ENCODE peak calls at places on chromosomes 2 and 18, in six cellular contexts. U, H, W, P, Q and R are unnamed samples.

GRCh38 chr2:216765810-216766259 is 70.5 kb upstream of the IGFBP5 start:
- DNase-seq in P (no peak), H (no peak), U (no peak), W (peak), Q (peak), R (no peak)

GRCh38 chr2:71190959-71191943 is 35.7 kb downstream of the PAIP2B start:
- DNase-seq in P (no peak), U (peak), H (peak), W (no peak), Q (peak), R (no peak)

GRCh38 chr2:132550945-132551344 is 119.1 kb downstream of the LYPD1 start:
- DNase-seq in W (no peak), Q (no peak), U (no peak), P (no peak), H (no peak), R (no peak)

GRCh38 chr2:98027955-98028593 is 32.3 kb upstream of the TMEM131 start:
- DNase-seq in P (no peak), U (peak), Q (no peak), W (no peak), H (peak), R (no peak)

GRCh38 chr2:179263015-179263414 is 1.6 kb downstream of the SESTD1 start:
- DNase-seq in U (peak), P (no peak), W (no peak), Q (no peak), H (peak), R (no peak)

GRCh38 chr2:20551231-20551944 is 99.5 kb downstream of the HS1BP3 start:
- DNase-seq in P (no peak), H (peak), W (no peak), Q (no peak), U (no peak), R (no peak)

GRCh38 chr2:29463181-29463900 is 348.1 kb downstream of the CLIP4 start:
- DNase-seq in H (peak), Q (peak), U (peak), W (no peak), P (no peak), R (no peak)

GRCh38 chr2:120751553-120751952 is 15.9 kb downstream of the GLI2 start:
- DNase-seq in H (no peak), W (no peak), U (peak), Q (no peak), P (no peak), R (no peak)

GRCh38 chr18:78860117-78860516 is 119.5 kb upstream of the SALL3 start:
- DNase-seq in H (no peak), W (no peak), U (no peak), Q (no peak), P (no peak), R (no peak)

GRCh38 chr2:62340981-62341624 is 145.2 kb downstream of the B3GNT2 start:
- DNase-seq in Q (peak), P (no peak), U (no peak), H (peak), W (peak), R (no peak)

GRCh38 chr2:189254268-189254883 is 74.8 kb upstream of the COL5A2 start:
- DNase-seq in P (no peak), H (peak), Q (peak), U (peak), W (peak), R (no peak)

GRCh38 chr2:38113036-38113435 is 37.1 kb upstream of the CYP1B1 start:
- DNase-seq in H (no peak), W (no peak), P (no peak), U (no peak), Q (no peak), R (no peak)

GRCh38 chr18:5195656-5196055 is 1.4 kb downstream of the AKAIN1 start:
- DNase-seq in P (no peak), Q (no peak), U (no peak), H (no peak), W (no peak), R (no peak)

GRCh38 chr2:136638193-136638592 is 127.2 kb upstream of the THSD7B start:
- DNase-seq in W (no peak), Q (no peak), H (no peak), P (no peak), U (peak), R (no peak)

GRCh38 chr2:99697811-99698568 is 208.2 kb upstream of the REV1 start:
- DNase-seq in U (peak), H (peak), W (no peak), Q (no peak), P (no peak), R (no peak)

GRCh38 chr2:159151198-159152118 is 135.0 kb downstream of the WDSUB1 start:
- DNase-seq in Q (no peak), U (no peak), W (no peak), P (no peak), H (no peak), R (no peak)

GRCh38 chr2:127045792-127046501 is 61.0 kb downstream of the BIN1 start:
- DNase-seq in U (no peak), Q (no peak), P (no peak), W (no peak), H (no peak), R (peak)

GRCh38 chr2:160411167-160411566 is 82.4 kb downstream of the RBMS1 start:
- DNase-seq in P (no peak), Q (no peak), U (peak), W (no peak), H (peak), R (no peak)

GRCh38 chr2:138922973-138923563 is 142.9 kb upstream of the NXPH2 start:
- DNase-seq in P (no peak), U (peak), H (peak), W (no peak), Q (peak), R (no peak)

GRCh38 chr2:134243244-134243643 is 10.6 kb upstream of the MGAT5 start:
- DNase-seq in U (no peak), W (no peak), Q (no peak), P (no peak), H (no peak), R (no peak)

GRCh38 chr18:8367217-8367988 is 241.8 kb upstream of the RAB12 start:
- DNase-seq in W (peak), Q (peak), H (peak), P (peak), U (no peak), R (no peak)

GRCh38 chr2:98569197-98569793 is 39.0 kb downstream of the COA5 start:
- DNase-seq in U (no peak), H (peak), P (peak), Q (peak), W (peak), R (peak)

GRCh38 chr18:74239567-74239966 is 52.2 kb downstream of the CYB5A start:
- DNase-seq in Q (no peak), W (no peak), H (no peak), P (no peak), U (no peak), R (no peak)

GRCh38 chr2:61816480-61817355 is 37.1 kb downstream of the FAM161A start:
- DNase-seq in P (no peak), U (no peak), Q (peak), H (peak), W (no peak), R (no peak)

GRCh38 chr2:218569661-218570500 is 1.2 kb downstream of the CNOT9 start:
- DNase-seq in U (peak), W (no peak), H (peak), P (no peak), Q (peak), R (no peak)

GRCh38 chr2:120990451-120990871 is 254.8 kb downstream of the GLI2 start:
- DNase-seq in P (no peak), W (no peak), Q (no peak), U (no peak), H (no peak), R (no peak)

GRCh38 chr2:52220393-52220792 is 1188.5 kb upstream of the NRXN1 start:
- DNase-seq in W (no peak), Q (peak), H (no peak), P (no peak), U (no peak), R (no peak)

GRCh38 chr2:109701362-109701761 is 87.2 kb downstream of the SOWAHC start:
- DNase-seq in P (no peak), U (no peak), Q (no peak), H (no peak), W (no peak), R (no peak)

GRCh38 chr2:74373189-74373588 is 6.9 kb downstream of the DCTN1 start:
- DNase-seq in U (no peak), H (peak), P (no peak), W (peak), Q (peak), R (no peak)

GRCh38 chr2:175844169-175844568 is 157.9 kb downstream of the LNPK start:
- DNase-seq in W (no peak), P (no peak), U (peak), Q (no peak), H (peak), R (no peak)

GRCh38 chr2:16036951-16037350 is 96.6 kb downstream of the MYCN start:
- DNase-seq in W (no peak), Q (no peak), H (no peak), P (no peak), U (no peak), R (no peak)

GRCh38 chr18:3305354-3305762 is 43.4 kb downstream of the MYL12B start:
- DNase-seq in P (peak), W (no peak), U (peak), H (peak), Q (no peak), R (no peak)

GRCh38 chr2:74205586-74205985 is 7.2 kb downstream of the MTHFD2 start:
- DNase-seq in Q (no peak), U (no peak), W (no peak), P (no peak), H (no peak), R (no peak)

GRCh38 chr2:23635666-23636340 is 250.8 kb downstream of the KLHL29 start:
- DNase-seq in U (no peak), H (no peak), P (no peak), W (no peak), Q (no peak), R (no peak)

GRCh38 chr2:190820416-190820815 is 60.2 kb upstream of the GLS start:
- DNase-seq in U (no peak), Q (no peak), H (no peak), P (no peak), W (no peak), R (no peak)

GRCh38 chr2:239079671-239080294 is 231.9 kb downstream of the TWIST2 start:
- DNase-seq in H (no peak), U (no peak), Q (no peak), W (no peak), P (no peak), R (no peak)

DNA sequence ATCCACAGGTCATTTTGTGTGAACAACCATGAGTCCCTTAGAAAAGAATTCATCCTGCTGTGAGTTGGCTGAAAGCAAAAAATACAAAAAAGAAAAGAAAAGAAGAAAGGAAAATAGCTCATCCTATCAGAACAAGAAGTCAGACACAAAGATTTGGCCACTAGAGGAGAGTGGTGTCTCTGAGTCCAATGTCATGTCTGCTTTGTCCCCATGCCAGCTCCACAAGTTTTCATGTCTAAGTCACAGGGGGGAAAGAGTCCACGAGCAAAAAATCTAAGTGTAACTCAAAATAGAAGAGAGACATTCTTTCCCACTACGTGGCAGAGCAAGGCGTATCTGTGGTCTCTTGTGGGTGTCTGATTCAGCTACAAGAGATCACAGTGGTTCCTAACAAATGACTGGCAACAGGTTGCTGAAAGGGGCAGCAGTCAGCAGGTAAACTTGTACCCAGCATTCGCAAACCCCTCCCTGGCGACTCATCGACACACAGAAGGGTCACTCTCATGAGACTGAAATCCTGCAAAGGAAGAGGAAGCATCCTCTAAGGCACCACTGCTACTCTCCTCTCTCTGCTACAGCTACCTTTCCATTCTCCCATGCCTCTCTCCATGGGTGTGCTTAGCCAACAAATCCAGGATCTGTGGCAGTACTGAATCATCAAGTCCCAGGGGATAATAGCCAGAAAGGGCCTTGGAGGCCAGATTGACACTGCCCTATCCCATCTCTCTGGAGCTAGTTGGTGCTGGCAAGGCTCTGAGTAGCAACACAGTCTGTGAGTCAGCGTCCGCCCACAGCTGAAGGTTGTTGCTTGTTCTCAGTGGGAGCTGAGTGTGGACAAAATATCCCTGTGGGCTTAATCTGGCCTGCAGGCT is 123.0 kb upstream of the SLC39A10 start:
- DNase-seq in U (peak), Q (peak), H (peak), W (no peak), P (no peak), R (peak)
- TF ChIP-seq CTCF in U (no peak), Q (no peak), H (peak), W (no peak), P (peak), R (no peak)

DNA sequence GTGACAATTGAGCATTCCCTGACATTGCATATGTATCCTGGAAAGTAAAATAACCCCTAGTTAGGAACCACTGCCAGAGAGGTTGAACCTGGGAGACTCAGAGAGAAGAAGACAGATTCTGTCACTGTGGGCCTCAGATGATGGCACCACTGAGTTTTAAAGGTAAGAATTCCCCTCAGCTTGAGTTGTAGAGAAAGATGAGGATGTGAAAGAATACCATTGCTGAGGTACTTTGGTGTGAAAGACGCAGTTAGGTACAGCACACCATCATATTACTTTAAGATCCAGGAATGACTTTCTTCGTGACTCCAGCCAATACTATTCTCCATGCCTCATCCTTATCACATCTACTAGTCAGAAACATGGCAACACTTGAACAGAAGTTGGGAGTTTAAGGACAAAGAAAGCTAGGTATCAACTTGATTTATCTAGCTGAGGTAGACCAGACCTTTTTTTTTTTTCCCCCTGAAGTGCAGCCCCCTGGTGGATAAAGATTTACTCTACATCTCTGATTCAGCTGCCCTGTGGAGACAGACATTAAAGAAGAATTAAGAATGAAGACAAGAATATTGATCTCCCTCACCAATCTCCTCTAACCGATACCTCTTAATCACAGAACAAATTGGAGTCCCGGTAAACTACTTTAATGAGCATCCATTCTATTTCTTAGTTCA is 630.5 kb upstream of the FANCL start:
- DNase-seq in P (no peak), W (no peak), U (no peak), H (no peak), Q (no peak), R (no peak)
- TF ChIP-seq CTCF in P (peak), W (peak), U (peak), H (no peak), Q (no peak), R (no peak)

DNA sequence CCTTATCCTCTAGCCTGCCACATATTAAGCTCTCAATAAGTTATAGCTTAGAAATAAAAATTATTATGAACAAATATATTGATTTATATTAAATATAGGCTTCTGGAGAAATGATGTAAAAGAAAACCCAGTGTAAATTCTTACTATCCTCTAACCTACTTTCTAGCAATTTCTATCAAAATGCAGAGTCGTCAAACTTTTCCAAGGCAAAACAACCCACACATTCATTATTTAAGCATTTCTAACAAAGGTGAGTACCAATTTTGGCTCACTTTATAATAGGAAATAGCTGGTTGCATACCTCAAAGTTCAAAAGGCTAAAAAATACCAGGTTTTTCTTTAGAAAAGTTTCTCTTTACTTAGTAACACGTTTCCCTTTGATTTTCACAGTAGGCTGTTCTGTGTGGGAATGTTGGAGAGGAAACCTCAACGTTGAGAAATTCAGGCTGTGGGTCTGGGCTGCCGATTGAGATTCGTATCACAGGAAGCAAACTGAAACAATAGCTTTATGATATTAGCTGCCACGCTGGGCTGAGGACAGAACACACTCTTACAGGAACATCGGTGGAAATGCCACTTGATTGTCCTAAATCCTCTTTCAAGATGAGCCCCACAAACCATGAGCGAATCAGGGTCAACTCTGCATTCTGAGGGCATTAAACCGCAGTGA is 53.0 kb downstream of the EPAS1 start:
- DNase-seq in H (peak), P (no peak), W (no peak), Q (no peak), U (no peak), R (no peak)
- TF ChIP-seq CTCF in H (no peak), P (no peak), W (no peak), Q (no peak), U (no peak), R (no peak)

DNA sequence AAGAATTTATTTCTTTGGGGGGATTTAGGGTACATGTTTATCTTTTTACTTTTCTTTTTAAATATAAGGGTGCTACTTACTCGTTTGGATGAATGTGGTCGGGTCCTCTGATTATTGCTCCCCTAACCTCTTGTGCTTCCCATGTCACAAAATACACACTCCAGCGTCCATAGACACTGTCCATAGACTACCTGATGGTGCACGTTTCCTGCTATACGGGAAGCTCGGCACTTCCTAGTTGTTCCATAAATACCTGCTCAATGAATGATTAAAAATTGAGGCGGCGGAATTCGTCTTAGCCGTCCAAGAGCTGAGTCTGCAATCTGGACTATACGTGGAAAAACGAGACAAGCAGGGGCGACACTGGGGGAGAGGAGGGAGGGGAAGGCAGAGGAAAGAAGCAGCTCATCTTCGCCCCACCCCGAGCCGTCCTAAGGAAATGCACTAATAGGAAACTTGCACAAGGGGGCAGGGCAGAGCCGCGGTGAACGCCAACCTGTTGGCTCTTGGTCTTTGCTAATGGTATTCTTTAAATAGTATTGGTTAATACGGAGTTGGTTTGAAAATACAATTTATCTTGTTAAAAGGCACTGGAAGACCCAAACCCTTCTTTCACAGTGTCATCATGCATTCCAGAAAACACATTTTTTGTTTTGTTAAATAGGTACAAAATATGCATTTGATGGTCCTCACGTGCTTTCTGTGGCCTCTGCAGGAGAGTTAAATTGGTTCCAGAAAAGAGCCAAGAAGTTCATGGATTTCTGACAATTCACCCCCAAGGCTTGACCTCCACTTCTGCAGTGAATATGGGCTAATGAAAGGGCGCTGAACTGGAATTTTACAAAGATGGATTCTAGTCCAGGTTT is 73.0 kb upstream of the KCTD1 start:
- DNase-seq in W (peak), P (peak), H (peak), Q (peak), U (peak), R (no peak)
- TF ChIP-seq CTCF in W (peak), P (peak), H (peak), Q (peak), U (peak), R (no peak)

DNA sequence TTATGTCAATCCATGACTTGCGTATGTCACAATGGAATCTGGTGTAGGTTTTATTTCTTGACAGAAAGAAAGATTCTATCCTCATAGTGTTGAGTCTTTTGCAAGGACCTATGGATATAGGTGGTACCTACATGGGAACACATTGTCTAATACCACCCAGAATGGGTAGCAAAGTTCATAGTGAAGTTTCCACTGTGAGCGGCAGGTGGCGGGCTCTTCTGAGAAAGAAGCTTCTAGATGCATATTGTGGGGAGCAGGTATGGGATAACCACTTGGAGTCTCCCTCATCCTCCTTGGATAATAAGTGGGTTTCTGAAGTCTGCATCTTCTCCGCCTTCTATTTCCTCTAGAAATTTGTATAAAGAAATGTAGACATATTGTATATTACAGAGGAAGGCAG is 44.9 kb downstream of the LINC00305 start:
- DNase-seq in U (no peak), P (no peak), H (no peak), W (peak), Q (peak), R (no peak)
- TF ChIP-seq CTCF in U (no peak), P (peak), H (no peak), W (peak), Q (no peak), R (no peak)

DNA sequence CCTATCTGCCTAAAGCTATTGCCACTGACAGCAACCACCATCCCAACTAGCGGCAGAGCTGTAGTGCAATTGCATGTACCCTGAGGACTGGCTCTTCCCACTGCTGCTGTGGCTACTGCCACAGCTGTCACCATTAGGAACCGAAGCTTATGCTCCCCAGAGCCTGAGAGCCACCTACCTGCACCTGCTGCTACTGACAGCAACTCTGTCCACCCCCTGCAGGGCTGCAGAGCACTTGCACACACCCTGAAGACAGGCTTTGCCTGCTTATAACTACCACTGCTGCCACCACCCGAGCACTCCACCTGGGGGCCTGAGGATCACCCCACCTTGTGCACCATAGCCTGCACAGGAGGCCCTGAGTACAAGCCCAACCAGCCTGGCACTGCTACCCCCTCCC is 217.6 kb upstream of the FOSL2 start:
- DNase-seq in W (peak), P (no peak), U (no peak), H (no peak), Q (no peak), R (no peak)
- TF ChIP-seq CTCF in W (peak), P (no peak), U (peak), H (no peak), Q (no peak), R (no peak)